ENCODE peak calls at places on chromosomes 11 and 22, in six cellular contexts. One of them, this sample, is unnamed.

GRCh38 chr11:113016905-113017304 is 55.7 kb downstream of the NCAM1 start:
- DNase-seq in right lobe of liver: no peak
- DNase-seq in uterus: no peak
- DNase-seq in astrocyte: no peak
- DNase-seq in CD8-positive, alpha-beta T cell: no peak
- DNase-seq in WERI-Rb-1: no peak
- DNase-seq in this sample: no peak

GRCh38 chr11:124946735-124947141 is 7.3 kb upstream of the CCDC15 start:
- DNase-seq in right lobe of liver: no peak
- DNase-seq in uterus: no peak
- DNase-seq in astrocyte: no peak
- DNase-seq in CD8-positive, alpha-beta T cell: no peak
- DNase-seq in WERI-Rb-1: no peak
- DNase-seq in this sample: no peak

GRCh38 chr11:3939211-3939610 is 83.7 kb downstream of the STIM1 start:
- DNase-seq in right lobe of liver: no peak
- DNase-seq in uterus: no peak
- DNase-seq in astrocyte: peak
- DNase-seq in CD8-positive, alpha-beta T cell: no peak
- DNase-seq in WERI-Rb-1: no peak
- DNase-seq in this sample: no peak

GRCh38 chr11:74019860-74020259 is 11.0 kb upstream of the UCP3 start:
- DNase-seq in right lobe of liver: no peak
- DNase-seq in uterus: no peak
- DNase-seq in astrocyte: peak
- DNase-seq in CD8-positive, alpha-beta T cell: no peak
- DNase-seq in WERI-Rb-1: no peak
- DNase-seq in this sample: no peak

GRCh38 chr22:40289991-40290459 is 56.3 kb upstream of the ADSL start:
- DNase-seq in right lobe of liver: no peak
- DNase-seq in uterus: no peak
- DNase-seq in astrocyte: peak
- DNase-seq in CD8-positive, alpha-beta T cell: peak
- DNase-seq in WERI-Rb-1: no peak
- DNase-seq in this sample: no peak

GRCh38 chr11:46942172-46942571 is 5.6 kb downstream of the CSTPP1 start:
- DNase-seq in right lobe of liver: no peak
- DNase-seq in uterus: no peak
- DNase-seq in astrocyte: no peak
- DNase-seq in CD8-positive, alpha-beta T cell: no peak
- DNase-seq in WERI-Rb-1: no peak
- DNase-seq in this sample: no peak

GRCh38 chr11:9121397-9121796 is 30.0 kb upstream of the SCUBE2 start:
- DNase-seq in right lobe of liver: no peak
- DNase-seq in uterus: no peak
- DNase-seq in astrocyte: no peak
- DNase-seq in CD8-positive, alpha-beta T cell: no peak
- DNase-seq in WERI-Rb-1: no peak
- DNase-seq in this sample: no peak

GRCh38 chr11:102047305-102047924 is at the start of gene CFAP300:
- DNase-seq in right lobe of liver: peak
- DNase-seq in uterus: peak
- DNase-seq in astrocyte: peak
- DNase-seq in CD8-positive, alpha-beta T cell: no peak
- DNase-seq in WERI-Rb-1: peak
- DNase-seq in this sample: peak

GRCh38 chr11:102994101-102994500 is 38.6 kb upstream of the MMP13 start:
- DNase-seq in right lobe of liver: no peak
- DNase-seq in uterus: no peak
- DNase-seq in astrocyte: peak
- DNase-seq in CD8-positive, alpha-beta T cell: no peak
- DNase-seq in WERI-Rb-1: no peak
- DNase-seq in this sample: no peak

GRCh38 chr22:23108324-23109078 is 33.3 kb downstream of the RSPH14 start:
- DNase-seq in right lobe of liver: no peak
- DNase-seq in uterus: no peak
- DNase-seq in astrocyte: no peak
- DNase-seq in CD8-positive, alpha-beta T cell: no peak
- DNase-seq in WERI-Rb-1: no peak
- DNase-seq in this sample: no peak

GRCh38 chr22:23107487-23108323 is 34.1 kb downstream of the RSPH14 start:
- DNase-seq in right lobe of liver: no peak
- DNase-seq in uterus: no peak
- DNase-seq in astrocyte: no peak
- DNase-seq in CD8-positive, alpha-beta T cell: no peak
- DNase-seq in WERI-Rb-1: peak
- DNase-seq in this sample: no peak

GRCh38 chr22:23110190-23110921 is 31.4 kb downstream of the RSPH14 start:
- DNase-seq in right lobe of liver: no peak
- DNase-seq in uterus: no peak
- DNase-seq in astrocyte: no peak
- DNase-seq in CD8-positive, alpha-beta T cell: no peak
- DNase-seq in WERI-Rb-1: no peak
- DNase-seq in this sample: peak

GRCh38 chr22:23109441-23109978 is 32.3 kb downstream of the RSPH14 start:
- DNase-seq in right lobe of liver: no peak
- DNase-seq in uterus: no peak
- DNase-seq in astrocyte: no peak
- DNase-seq in CD8-positive, alpha-beta T cell: no peak
- DNase-seq in WERI-Rb-1: peak
- DNase-seq in this sample: no peak

DNA sequence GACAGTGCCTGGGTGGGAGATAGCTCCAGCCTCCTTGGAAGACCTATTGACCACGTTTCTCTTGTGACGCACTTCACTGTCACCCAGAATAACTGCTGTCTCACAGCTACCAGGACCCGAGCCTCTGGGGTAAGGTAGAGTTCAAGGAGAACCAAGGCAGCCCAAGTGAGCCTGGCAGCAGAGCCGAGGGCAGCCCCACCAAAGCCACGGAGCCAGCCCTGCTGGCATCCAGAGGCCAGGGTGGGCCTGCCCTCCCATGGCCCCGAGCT is 32.8 kb downstream of the RSPH14 start:
- DNase-seq in right lobe of liver: no peak
- DNase-seq in uterus: no peak
- DNase-seq in astrocyte: no peak
- DNase-seq in CD8-positive, alpha-beta T cell: no peak
- DNase-seq in WERI-Rb-1: no peak
- DNase-seq in this sample: no peak
- H3K27ac ChIP-seq in right lobe of liver: no peak
- H3K27ac ChIP-seq in uterus: no peak
- H3K27ac ChIP-seq in astrocyte: no peak
- H3K27ac ChIP-seq in CD8-positive, alpha-beta T cell: no peak
- H3K27ac ChIP-seq in WERI-Rb-1: peak
- H3K27ac ChIP-seq in this sample: no peak

GRCh38 chr11:11670582-11670981 is 48.8 kb upstream of the GALNT18 start:
- DNase-seq in right lobe of liver: no peak
- DNase-seq in uterus: no peak
- DNase-seq in astrocyte: no peak
- DNase-seq in CD8-positive, alpha-beta T cell: no peak
- DNase-seq in WERI-Rb-1: no peak
- DNase-seq in this sample: no peak
- H3K27ac ChIP-seq in right lobe of liver: no peak
- H3K27ac ChIP-seq in uterus: no peak
- H3K27ac ChIP-seq in astrocyte: no peak
- H3K27ac ChIP-seq in CD8-positive, alpha-beta T cell: no peak
- H3K27ac ChIP-seq in WERI-Rb-1: no peak
- H3K27ac ChIP-seq in this sample: no peak

GRCh38 chr11:96306933-96307747 is 35.9 kb downstream of the MAML2 start:
- DNase-seq in right lobe of liver: peak
- DNase-seq in uterus: peak
- DNase-seq in astrocyte: peak
- DNase-seq in CD8-positive, alpha-beta T cell: no peak
- DNase-seq in WERI-Rb-1: no peak
- DNase-seq in this sample: peak
- H3K27ac ChIP-seq in right lobe of liver: peak
- H3K27ac ChIP-seq in uterus: peak
- H3K27ac ChIP-seq in astrocyte: peak
- H3K27ac ChIP-seq in CD8-positive, alpha-beta T cell: no peak
- H3K27ac ChIP-seq in WERI-Rb-1: no peak
- H3K27ac ChIP-seq in this sample: peak

DNA sequence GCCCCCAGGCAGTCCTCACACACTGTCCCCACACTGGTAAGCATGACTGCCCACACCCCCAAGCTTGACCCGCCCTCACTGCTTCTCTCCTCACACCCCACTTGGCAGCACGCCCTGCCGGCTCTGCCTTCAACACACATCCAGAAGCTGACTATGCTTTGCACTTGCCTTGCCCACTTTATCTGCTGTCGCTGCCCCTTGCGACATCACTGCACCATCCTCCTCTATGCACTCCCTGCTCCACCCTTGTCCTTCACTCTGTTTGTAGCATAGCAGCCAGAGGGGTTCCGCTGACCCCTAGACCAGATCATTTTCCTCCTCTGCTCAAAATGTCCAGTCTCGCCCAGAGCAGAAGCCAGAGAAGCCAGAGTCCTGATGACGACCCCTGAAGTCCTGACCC is 25.3 kb upstream of the SLC25A1 start:
- DNase-seq in right lobe of liver: no peak
- DNase-seq in uterus: no peak
- DNase-seq in astrocyte: no peak
- DNase-seq in CD8-positive, alpha-beta T cell: no peak
- DNase-seq in WERI-Rb-1: no peak
- DNase-seq in this sample: no peak
- H3K27ac ChIP-seq in right lobe of liver: no peak
- H3K27ac ChIP-seq in uterus: no peak
- H3K27ac ChIP-seq in astrocyte: no peak
- H3K27ac ChIP-seq in CD8-positive, alpha-beta T cell: no peak
- H3K27ac ChIP-seq in WERI-Rb-1: no peak
- H3K27ac ChIP-seq in this sample: no peak

DNA sequence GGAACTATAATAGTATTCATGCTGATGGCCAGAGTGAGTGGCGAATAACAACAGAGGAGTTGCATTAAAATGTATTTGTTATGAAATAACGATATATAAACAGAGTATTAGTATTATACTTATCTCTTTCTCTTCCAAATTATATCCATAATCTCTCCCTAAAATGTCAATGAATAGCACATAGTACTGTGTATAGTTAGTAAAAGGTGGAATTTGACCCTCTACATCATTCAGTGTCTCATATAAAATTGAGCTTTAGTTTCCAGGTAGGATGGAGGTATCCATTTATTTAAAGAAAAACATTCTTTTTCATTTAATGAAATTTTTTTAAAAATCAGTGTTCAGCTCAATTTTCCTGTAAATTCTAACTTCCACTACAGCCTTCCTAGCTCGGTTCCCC is 34.4 kb upstream of the TECTA start:
- DNase-seq in right lobe of liver: no peak
- DNase-seq in uterus: no peak
- DNase-seq in astrocyte: no peak
- DNase-seq in CD8-positive, alpha-beta T cell: no peak
- DNase-seq in WERI-Rb-1: no peak
- DNase-seq in this sample: no peak
- H3K27ac ChIP-seq in right lobe of liver: peak
- H3K27ac ChIP-seq in uterus: no peak
- H3K27ac ChIP-seq in astrocyte: no peak
- H3K27ac ChIP-seq in CD8-positive, alpha-beta T cell: no peak
- H3K27ac ChIP-seq in WERI-Rb-1: no peak
- H3K27ac ChIP-seq in this sample: no peak

GRCh38 chr11:19693146-19693545 is 19.5 kb upstream of the NAV2 start:
- DNase-seq in right lobe of liver: no peak
- DNase-seq in uterus: no peak
- DNase-seq in astrocyte: no peak
- DNase-seq in CD8-positive, alpha-beta T cell: no peak
- DNase-seq in WERI-Rb-1: no peak
- DNase-seq in this sample: no peak

GRCh38 chr11:19689281-19689975 is 23.2 kb upstream of the NAV2 start:
- DNase-seq in right lobe of liver: peak
- DNase-seq in uterus: no peak
- DNase-seq in astrocyte: no peak
- DNase-seq in CD8-positive, alpha-beta T cell: no peak
- DNase-seq in WERI-Rb-1: no peak
- DNase-seq in this sample: no peak

GRCh38 chr11:19687372-19687771 is 25.3 kb upstream of the NAV2 start:
- DNase-seq in right lobe of liver: no peak
- DNase-seq in uterus: no peak
- DNase-seq in astrocyte: no peak
- DNase-seq in CD8-positive, alpha-beta T cell: no peak
- DNase-seq in WERI-Rb-1: no peak
- DNase-seq in this sample: no peak

GRCh38 chr11:19691815-19692214 is 20.8 kb upstream of the NAV2 start:
- DNase-seq in right lobe of liver: no peak
- DNase-seq in uterus: no peak
- DNase-seq in astrocyte: no peak
- DNase-seq in CD8-positive, alpha-beta T cell: no peak
- DNase-seq in WERI-Rb-1: no peak
- DNase-seq in this sample: no peak

DNA sequence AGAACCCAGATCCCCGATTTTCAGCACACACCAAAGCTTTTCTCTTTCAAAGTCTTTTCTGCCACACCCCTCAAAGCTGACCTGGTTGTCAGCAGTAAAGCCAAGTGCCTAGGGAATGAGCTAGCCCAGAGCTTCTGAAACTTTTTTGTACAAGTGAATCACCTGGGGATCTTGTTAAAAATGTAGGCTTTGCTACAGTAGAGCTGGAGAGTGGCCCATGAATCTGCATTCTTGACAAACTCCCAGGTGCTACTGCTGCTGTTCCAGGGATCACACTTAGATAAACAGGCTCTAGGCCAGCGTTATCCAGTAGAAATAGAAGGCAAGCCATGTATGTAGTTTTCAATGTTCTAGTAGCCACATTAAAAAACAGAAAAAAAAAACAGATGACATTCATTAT is 21.8 kb upstream of the NAV2 start:
- DNase-seq in right lobe of liver: no peak
- DNase-seq in uterus: no peak
- DNase-seq in astrocyte: no peak
- DNase-seq in CD8-positive, alpha-beta T cell: no peak
- DNase-seq in WERI-Rb-1: no peak
- DNase-seq in this sample: no peak
- H3K27ac ChIP-seq in right lobe of liver: no peak
- H3K27ac ChIP-seq in uterus: no peak
- H3K27ac ChIP-seq in astrocyte: no peak
- H3K27ac ChIP-seq in CD8-positive, alpha-beta T cell: no peak
- H3K27ac ChIP-seq in WERI-Rb-1: no peak
- H3K27ac ChIP-seq in this sample: no peak

This sample was measured in endothelial cell of umbilical vein.